ENCODE peak calls at places on chromosomes 5 and 9, in six cellular contexts. One of them, this sample, is unnamed.

GRCh38 chr5:37740331-37741066 is 99.3 kb downstream of the GDNF start:
- DNase-seq in OCI-LY7: no peak
- DNase-seq in GM23248: peak
- DNase-seq in fibroblast of pulmonary artery: peak
- DNase-seq in A549: no peak
- DNase-seq in heart left ventricle: no peak
- DNase-seq in this sample: no peak

GRCh38 chr5:33675958-33676464 is 215.8 kb downstream of the ADAMTS12 start:
- DNase-seq in GM23248: no peak
- DNase-seq in fibroblast of pulmonary artery: no peak
- DNase-seq in A549: no peak
- DNase-seq in heart left ventricle: no peak
- DNase-seq in OCI-LY7: peak
- DNase-seq in this sample: no peak

GRCh38 chr9:89172398-89172797 is 6.2 kb downstream of the SHC3 start:
- DNase-seq in OCI-LY7: no peak
- DNase-seq in A549: no peak
- DNase-seq in GM23248: no peak
- DNase-seq in heart left ventricle: no peak
- DNase-seq in fibroblast of pulmonary artery: no peak
- DNase-seq in this sample: no peak

GRCh38 chr5:1542755-1543154 is 19.0 kb upstream of the LPCAT1 start:
- DNase-seq in GM23248: peak
- DNase-seq in A549: peak
- DNase-seq in heart left ventricle: peak
- DNase-seq in fibroblast of pulmonary artery: peak
- DNase-seq in OCI-LY7: no peak
- DNase-seq in this sample: peak

GRCh38 chr9:136494012-136494411 is 11.2 kb upstream of the SEC16A start:
- DNase-seq in GM23248: no peak
- DNase-seq in OCI-LY7: no peak
- DNase-seq in A549: no peak
- DNase-seq in heart left ventricle: no peak
- DNase-seq in fibroblast of pulmonary artery: no peak
- DNase-seq in this sample: no peak

GRCh38 chr5:132268698-132269551 is 11.4 kb downstream of the PDLIM4 start:
- DNase-seq in fibroblast of pulmonary artery: peak
- DNase-seq in A549: no peak
- DNase-seq in heart left ventricle: no peak
- DNase-seq in GM23248: peak
- DNase-seq in OCI-LY7: no peak
- DNase-seq in this sample: no peak

GRCh38 chr5:40656766-40657165 is 22.9 kb upstream of the PTGER4 start:
- DNase-seq in GM23248: no peak
- DNase-seq in OCI-LY7: no peak
- DNase-seq in fibroblast of pulmonary artery: no peak
- DNase-seq in heart left ventricle: no peak
- DNase-seq in A549: no peak
- DNase-seq in this sample: no peak

GRCh38 chr5:173420108-173420507 is 91.9 kb upstream of the STC2 start:
- DNase-seq in GM23248: peak
- DNase-seq in fibroblast of pulmonary artery: no peak
- DNase-seq in A549: no peak
- DNase-seq in OCI-LY7: no peak
- DNase-seq in heart left ventricle: no peak
- DNase-seq in this sample: no peak

GRCh38 chr9:80874276-80874675 is 815.1 kb downstream of the TLE1 start:
- DNase-seq in fibroblast of pulmonary artery: peak
- DNase-seq in heart left ventricle: no peak
- DNase-seq in A549: no peak
- DNase-seq in OCI-LY7: no peak
- DNase-seq in GM23248: peak
- DNase-seq in this sample: no peak

GRCh38 chr9:127808347-127809001 is 5.8 kb downstream of the FPGS start:
- DNase-seq in fibroblast of pulmonary artery: no peak
- DNase-seq in heart left ventricle: no peak
- DNase-seq in GM23248: no peak
- DNase-seq in A549: no peak
- DNase-seq in OCI-LY7: peak
- DNase-seq in this sample: no peak

GRCh38 chr5:34494111-34494755 is 161.9 kb upstream of the RAI14 start:
- DNase-seq in GM23248: peak
- DNase-seq in fibroblast of pulmonary artery: peak
- DNase-seq in A549: no peak
- DNase-seq in heart left ventricle: no peak
- DNase-seq in OCI-LY7: no peak
- DNase-seq in this sample: no peak

GRCh38 chr9:7963026-7963425 is 163.4 kb upstream of the DMAC1 start:
- DNase-seq in fibroblast of pulmonary artery: no peak
- DNase-seq in heart left ventricle: no peak
- DNase-seq in OCI-LY7: no peak
- DNase-seq in GM23248: no peak
- DNase-seq in A549: no peak
- DNase-seq in this sample: no peak

GRCh38 chr9:1871486-1872181 is 143.5 kb upstream of the SMARCA2 start:
- DNase-seq in fibroblast of pulmonary artery: peak
- DNase-seq in A549: no peak
- DNase-seq in OCI-LY7: no peak
- DNase-seq in heart left ventricle: no peak
- DNase-seq in GM23248: peak
- DNase-seq in this sample: no peak

GRCh38 chr9:5843450-5844249 is 10.7 kb upstream of the ERMP1 start:
- DNase-seq in A549: peak
- DNase-seq in GM23248: no peak
- DNase-seq in fibroblast of pulmonary artery: peak
- DNase-seq in OCI-LY7: no peak
- DNase-seq in heart left ventricle: no peak
- DNase-seq in this sample: no peak

GRCh38 chr5:103139264-103139865 is 19.3 kb downstream of the PPIP5K2 start:
- DNase-seq in OCI-LY7: peak
- DNase-seq in heart left ventricle: no peak
- DNase-seq in GM23248: peak
- DNase-seq in A549: peak
- DNase-seq in fibroblast of pulmonary artery: peak
- DNase-seq in this sample: peak

GRCh38 chr9:83707768-83708514 is at the start of gene UBQLN1:
- DNase-seq in heart left ventricle: peak
- DNase-seq in fibroblast of pulmonary artery: peak
- DNase-seq in OCI-LY7: peak
- DNase-seq in A549: peak
- DNase-seq in GM23248: peak
- DNase-seq in this sample: peak

GRCh38 chr5:133827001-133827400 is 141.4 kb downstream of the C5orf15 start:
- DNase-seq in fibroblast of pulmonary artery: no peak
- DNase-seq in GM23248: no peak
- DNase-seq in OCI-LY7: no peak
- DNase-seq in A549: no peak
- DNase-seq in heart left ventricle: no peak
- DNase-seq in this sample: no peak

GRCh38 chr9:116589392-116590354 is 97.4 kb upstream of the TRIM32 start:
- DNase-seq in fibroblast of pulmonary artery: peak
- DNase-seq in heart left ventricle: no peak
- DNase-seq in A549: peak
- DNase-seq in OCI-LY7: peak
- DNase-seq in GM23248: peak
- DNase-seq in this sample: peak

GRCh38 chr9:106284300-106284699 is 578.7 kb upstream of the ZNF462 start:
- DNase-seq in A549: no peak
- DNase-seq in heart left ventricle: no peak
- DNase-seq in GM23248: peak
- DNase-seq in fibroblast of pulmonary artery: no peak
- DNase-seq in OCI-LY7: no peak
- DNase-seq in this sample: peak

GRCh38 chr9:128689820-128690683 is 1.0 kb downstream of the SET start:
- DNase-seq in fibroblast of pulmonary artery: peak
- DNase-seq in heart left ventricle: peak
- DNase-seq in OCI-LY7: peak
- DNase-seq in A549: peak
- DNase-seq in GM23248: peak
- DNase-seq in this sample: peak

GRCh38 chr9:114745108-114745848 is 60.6 kb downstream of the TNFSF15 start:
- DNase-seq in fibroblast of pulmonary artery: peak
- DNase-seq in GM23248: peak
- DNase-seq in A549: no peak
- DNase-seq in heart left ventricle: no peak
- DNase-seq in OCI-LY7: no peak
- DNase-seq in this sample: no peak

GRCh38 chr5:76620166-76620565 is 3.0 kb downstream of the F2RL2 start:
- DNase-seq in A549: no peak
- DNase-seq in GM23248: no peak
- DNase-seq in heart left ventricle: no peak
- DNase-seq in fibroblast of pulmonary artery: no peak
- DNase-seq in OCI-LY7: no peak
- DNase-seq in this sample: no peak

GRCh38 chr5:1050449-1051365 is 42.1 kb downstream of the NKD2 start:
- DNase-seq in OCI-LY7: no peak
- DNase-seq in GM23248: no peak
- DNase-seq in A549: no peak
- DNase-seq in heart left ventricle: peak
- DNase-seq in fibroblast of pulmonary artery: no peak
- DNase-seq in this sample: no peak

GRCh38 chr5:119016125-119016774 is 27.9 kb upstream of the DTWD2 start:
- DNase-seq in heart left ventricle: no peak
- DNase-seq in GM23248: no peak
- DNase-seq in OCI-LY7: peak
- DNase-seq in fibroblast of pulmonary artery: no peak
- DNase-seq in A549: no peak
- DNase-seq in this sample: no peak

GRCh38 chr9:84949258-84949657 is 279.7 kb downstream of the NTRK2 start:
- DNase-seq in OCI-LY7: no peak
- DNase-seq in fibroblast of pulmonary artery: no peak
- DNase-seq in GM23248: no peak
- DNase-seq in A549: no peak
- DNase-seq in heart left ventricle: no peak
- DNase-seq in this sample: no peak

GRCh38 chr5:172659909-172660628 is 19.0 kb downstream of the NEURL1B start:
- DNase-seq in GM23248: peak
- DNase-seq in OCI-LY7: peak
- DNase-seq in A549: peak
- DNase-seq in fibroblast of pulmonary artery: peak
- DNase-seq in heart left ventricle: peak
- DNase-seq in this sample: peak

GRCh38 chr5:133429046-133429445 is 183.3 kb downstream of the FSTL4 start:
- DNase-seq in heart left ventricle: no peak
- DNase-seq in OCI-LY7: no peak
- DNase-seq in GM23248: no peak
- DNase-seq in fibroblast of pulmonary artery: no peak
- DNase-seq in A549: no peak
- DNase-seq in this sample: no peak

GRCh38 chr5:103333376-103333775 is 74.8 kb downstream of the MACIR start:
- DNase-seq in A549: no peak
- DNase-seq in GM23248: peak
- DNase-seq in fibroblast of pulmonary artery: no peak
- DNase-seq in OCI-LY7: no peak
- DNase-seq in heart left ventricle: no peak
- DNase-seq in this sample: no peak

GRCh38 chr9:90914868-90915483 is 113.4 kb downstream of the SYK start:
- DNase-seq in A549: peak
- DNase-seq in heart left ventricle: peak
- DNase-seq in OCI-LY7: peak
- DNase-seq in GM23248: peak
- DNase-seq in fibroblast of pulmonary artery: peak
- DNase-seq in this sample: peak

GRCh38 chr5:45491368-45491767 is 204.8 kb downstream of the HCN1 start:
- DNase-seq in A549: no peak
- DNase-seq in GM23248: no peak
- DNase-seq in heart left ventricle: no peak
- DNase-seq in fibroblast of pulmonary artery: no peak
- DNase-seq in OCI-LY7: no peak
- DNase-seq in this sample: no peak

GRCh38 chr9:133421615-133422542 is at the start of gene ADAMTS13:
- DNase-seq in OCI-LY7: peak
- DNase-seq in heart left ventricle: no peak
- DNase-seq in GM23248: peak
- DNase-seq in A549: peak
- DNase-seq in fibroblast of pulmonary artery: no peak
- DNase-seq in this sample: no peak

DNA sequence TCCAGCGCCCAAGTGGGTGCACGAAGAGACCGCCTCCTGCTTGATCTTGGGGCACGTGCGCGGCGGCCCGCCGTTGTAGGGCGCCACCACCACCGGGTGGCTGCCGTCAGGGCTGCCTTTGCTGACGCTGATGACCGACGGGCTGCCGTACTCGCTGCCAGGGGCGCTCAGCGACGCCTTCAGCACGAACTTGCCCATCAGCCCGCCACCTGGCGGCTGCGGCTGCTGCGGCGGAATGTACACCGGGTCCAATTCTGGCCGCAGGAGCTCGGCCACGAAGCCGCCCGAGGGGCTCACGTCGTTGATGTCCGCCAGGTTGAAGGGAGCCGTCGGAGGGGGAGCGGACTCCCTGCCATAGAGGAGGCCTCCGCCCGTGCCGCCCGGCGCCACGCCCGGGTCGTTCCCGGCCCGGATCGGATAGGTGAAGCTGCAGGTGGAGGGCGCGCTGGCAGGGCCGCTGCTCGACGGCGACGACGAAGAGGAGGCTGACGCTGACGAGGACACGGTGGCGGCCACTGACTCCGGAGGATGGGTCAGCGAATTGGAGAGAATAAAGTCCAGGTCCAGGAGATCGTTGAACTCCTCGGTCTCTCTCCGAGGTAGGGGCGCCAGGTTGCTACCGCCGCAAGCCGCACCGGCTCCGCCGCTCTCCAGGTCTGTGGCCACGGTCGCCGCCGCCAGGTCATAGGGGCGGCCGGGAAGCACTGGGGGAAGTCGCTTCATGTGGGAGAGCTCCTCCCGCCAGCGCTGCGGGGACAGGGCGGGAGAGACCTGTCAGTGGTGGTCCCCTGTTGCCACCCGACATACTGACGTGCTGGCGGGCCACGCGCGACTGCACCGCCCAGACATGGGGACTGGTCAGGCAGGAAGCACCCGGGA is 1.8 kb downstream of the KLF4 start:
- DNase-seq in A549: peak
- DNase-seq in fibroblast of pulmonary artery: peak
- DNase-seq in GM23248: peak
- DNase-seq in OCI-LY7: no peak
- DNase-seq in heart left ventricle: peak
- DNase-seq in this sample: peak
- H3K4me3 ChIP-seq in A549: peak
- H3K4me3 ChIP-seq in fibroblast of pulmonary artery: peak
- H3K4me3 ChIP-seq in GM23248: peak
- H3K4me3 ChIP-seq in OCI-LY7: no peak
- H3K4me3 ChIP-seq in heart left ventricle: peak
- H3K4me3 ChIP-seq in this sample: peak

GRCh38 chr9:68802525-68803015 is 97.5 kb downstream of the PIP5K1B start:
- DNase-seq in fibroblast of pulmonary artery: no peak
- DNase-seq in A549: no peak
- DNase-seq in GM23248: no peak
- DNase-seq in heart left ventricle: no peak
- DNase-seq in OCI-LY7: peak
- DNase-seq in this sample: no peak
- H3K4me3 ChIP-seq in fibroblast of pulmonary artery: no peak
- H3K4me3 ChIP-seq in A549: no peak
- H3K4me3 ChIP-seq in GM23248: no peak
- H3K4me3 ChIP-seq in heart left ventricle: no peak
- H3K4me3 ChIP-seq in OCI-LY7: peak
- H3K4me3 ChIP-seq in this sample: no peak

GRCh38 chr5:64166201-64166959 is 737 bp downstream of the RNF180 start:
- DNase-seq in fibroblast of pulmonary artery: peak
- DNase-seq in GM23248: no peak
- DNase-seq in heart left ventricle: no peak
- DNase-seq in OCI-LY7: no peak
- DNase-seq in A549: no peak
- DNase-seq in this sample: peak
- H3K4me3 ChIP-seq in fibroblast of pulmonary artery: peak
- H3K4me3 ChIP-seq in GM23248: peak
- H3K4me3 ChIP-seq in heart left ventricle: peak
- H3K4me3 ChIP-seq in OCI-LY7: no peak
- H3K4me3 ChIP-seq in A549: peak
- H3K4me3 ChIP-seq in this sample: peak

GRCh38 chr5:69276422-69277174 is 41.9 kb downstream of the CDK7 start:
- DNase-seq in GM23248: peak
- DNase-seq in heart left ventricle: no peak
- DNase-seq in OCI-LY7: no peak
- DNase-seq in A549: peak
- DNase-seq in fibroblast of pulmonary artery: peak
- DNase-seq in this sample: no peak
- H3K4me3 ChIP-seq in GM23248: no peak
- H3K4me3 ChIP-seq in heart left ventricle: no peak
- H3K4me3 ChIP-seq in OCI-LY7: no peak
- H3K4me3 ChIP-seq in A549: no peak
- H3K4me3 ChIP-seq in fibroblast of pulmonary artery: no peak
- H3K4me3 ChIP-seq in this sample: no peak